ENCODE peak calls at places on chromosome 2, in six cellular contexts. J is amygdala; F is amniotic stem cell; R is HT-29; O is activated naive CD4-positive, alpha-beta T cell; V is naive thymus-derived CD8-positive, alpha-beta T cell. W is an unnamed sample.

GRCh38 chr2:138364554-138365162 is 136.9 kb upstream of the SPOPL start:
- DNase-seq in J (no peak), F (no peak), R (no peak), O (no peak), V (no peak), W (no peak)

GRCh38 chr2:144351687-144352086 is 168.2 kb downstream of the ZEB2 start:
- DNase-seq in J (no peak), F (no peak), R (no peak), O (no peak), V (no peak), W (no peak)

GRCh38 chr2:12430036-12430795 is 286.5 kb upstream of the TRIB2 start:
- DNase-seq in J (no peak), F (peak; percentile 59), R (no peak), O (no peak), V (no peak), W (no peak)

GRCh38 chr2:180728928-180729559 is 251.4 kb upstream of the UBE2E3 start:
- DNase-seq in J (no peak), F (peak; percentile 69), R (no peak), O (no peak), V (no peak), W (no peak)

GRCh38 chr2:74307720-74308119 is 35.5 kb downstream of the SLC4A5 start:
- DNase-seq in J (no peak), F (no peak), R (no peak), O (no peak), V (no peak), W (no peak)

GRCh38 chr2:102798181-102798580 is 36.4 kb downstream of the TMEM182 start:
- DNase-seq in J (no peak), F (no peak), R (no peak), O (no peak), V (no peak), W (no peak)

GRCh38 chr2:12244070-12244469 is 472.7 kb upstream of the TRIB2 start:
- DNase-seq in J (no peak), F (no peak), R (no peak), O (no peak), V (no peak), W (no peak)

GRCh38 chr2:119649364-119649917 is 29.6 kb upstream of the TMEM177 start:
- DNase-seq in J (no peak), F (no peak), R (no peak), O (no peak), V (no peak), W (no peak)

GRCh38 chr2:13056259-13056843 is 339.6 kb downstream of the TRIB2 start:
- DNase-seq in J (no peak), F (no peak), R (peak; percentile 30), O (no peak), V (no peak), W (no peak)

GRCh38 chr2:171837736-171838135 is 56.3 kb downstream of the SLC25A12 start:
- DNase-seq in J (no peak), F (no peak), R (no peak), O (no peak), V (no peak), W (no peak)

GRCh38 chr2:16317211-16317830 is 348.3 kb downstream of the CYRIA start:
- DNase-seq in J (no peak), F (no peak), R (no peak), O (no peak), V (no peak), W (no peak)

GRCh38 chr2:233980955-233981555 is 63.9 kb downstream of the TRPM8 start:
- DNase-seq in J (no peak), F (no peak), R (no peak), O (no peak), V (no peak), W (no peak)

GRCh38 chr2:155141418-155141817 is 442.9 kb downstream of the KCNJ3 start:
- DNase-seq in J (no peak), F (no peak), R (no peak), O (no peak), V (no peak), W (no peak)

GRCh38 chr2:217743407-217743806 is 259.4 kb downstream of the TNS1 start:
- DNase-seq in J (no peak), F (no peak), R (no peak), O (no peak), V (no peak), W (no peak)

GRCh38 chr2:195017890-195018289 is 639.1 kb upstream of the SLC39A10 start:
- DNase-seq in J (no peak), F (no peak), R (no peak), O (no peak), V (no peak), W (no peak)

GRCh38 chr2:96110621-96111256 is 5.6 kb downstream of the ADRA2B start:
- DNase-seq in J (no peak), F (no peak), R (no peak), O (no peak), V (no peak), W (no peak)

GRCh38 chr2:75311993-75312392 is 112.7 kb upstream of the TACR1 start:
- DNase-seq in J (no peak), F (no peak), R (peak; percentile 2), O (no peak), V (no peak), W (no peak)

GRCh38 chr2:237692601-237693079 is 65.3 kb downstream of the LRRFIP1 start:
- DNase-seq in J (no peak), F (no peak), R (peak; percentile 50), O (no peak), V (peak; percentile 50), W (no peak)

GRCh38 chr2:233563663-233564430 is 2.7 kb downstream of the USP40 start:
- DNase-seq in J (no peak), F (no peak), R (no peak), O (no peak), V (no peak), W (no peak)

GRCh38 chr2:120239488-120240287 is 13.0 kb upstream of the RALB start:
- DNase-seq in J (no peak), F (peak; percentile 48), R (peak; percentile 47), O (no peak), V (no peak), W (no peak)

GRCh38 chr2:198630384-198630783 is 826.0 kb downstream of the PLCL1 start:
- DNase-seq in J (no peak), F (no peak), R (no peak), O (no peak), V (no peak), W (no peak)

GRCh38 chr2:183349046-183349445 is 224.8 kb downstream of the NUP35 start:
- DNase-seq in J (peak; percentile 39), F (no peak), R (no peak), O (no peak), V (no peak), W (no peak)

GRCh38 chr2:118975133-118975532 is 33.1 kb downstream of the MARCO start:
- DNase-seq in J (no peak), F (no peak), R (no peak), O (no peak), V (no peak), W (no peak)

GRCh38 chr2:96913398-96914202 is 43.7 kb upstream of the SEMA4C start:
- DNase-seq in J (no peak), F (no peak), R (no peak), O (peak; percentile 38), V (peak; percentile 75), W (no peak)

GRCh38 chr2:71609441-71609840 is 156.1 kb downstream of the DYSF start:
- DNase-seq in J (no peak), F (no peak), R (no peak), O (no peak), V (no peak), W (no peak)

GRCh38 chr2:102726128-102727087 is 35.4 kb upstream of the TMEM182 start:
- DNase-seq in J (no peak), F (no peak), R (no peak), O (no peak), V (no peak), W (no peak)

GRCh38 chr2:35067420-35067819 is 1288.2 kb upstream of the CRIM1 start:
- DNase-seq in J (no peak), F (no peak), R (no peak), O (no peak), V (no peak), W (no peak)

GRCh38 chr2:128787616-128788015 is 468.9 kb upstream of the HS6ST1 start:
- DNase-seq in J (no peak), F (no peak), R (no peak), O (no peak), V (no peak), W (no peak)

GRCh38 chr2:10043256-10043905 is at the start of gene KLF11:
- DNase-seq in J (peak; percentile 35), F (peak; percentile 70), R (peak; percentile 84), O (peak; percentile 82), V (peak; percentile 78), W (peak; percentile 74)

GRCh38 chr2:239251971-239252370 is 148.8 kb downstream of the HDAC4 start:
- DNase-seq in J (no peak), F (no peak), R (no peak), O (no peak), V (no peak), W (no peak)

GRCh38 chr2:230137902-230138539 is 69.3 kb upstream of the SLC16A14 start:
- DNase-seq in J (no peak), F (no peak), R (no peak), O (no peak), V (no peak), W (no peak)

W was measured in nucleus accumbens.